ENCODE peak calls at places on chromosomes 3 and 15, in seven cellular contexts. Z, H, Q, O, L, G and S are unnamed samples.

GRCh38 chr3:170585937-170586310 is at the start of gene SLC7A14:
- DNase-seq in H (no peak), L (peak; percentile 84), Z (peak; percentile 69), G (no peak), Q (no peak), O (no peak), S (peak; percentile 75)

GRCh38 chr15:89587955-89588354 is 12.7 kb downstream of the TICRR start:
- DNase-seq in G (no peak), Q (no peak), Z (no peak), H (no peak), O (no peak), L (no peak), S (no peak)

GRCh38 chr3:168091299-168091852 is 4.3 kb downstream of the GOLIM4 start:
- DNase-seq in H (no peak), L (no peak), Q (no peak), O (no peak), Z (no peak), G (no peak), S (no peak)

GRCh38 chr3:148833223-148833622 is 5.6 kb downstream of the CPB1 start:
- DNase-seq in Q (no peak), O (no peak), H (no peak), G (no peak), L (no peak), Z (no peak), S (no peak)

GRCh38 chr15:78830514-78831228 is 19.4 kb upstream of the ADAMTS7 start:
- DNase-seq in Q (no peak), Z (no peak), G (no peak), L (no peak), H (no peak), O (no peak), S (peak; percentile 74)

GRCh38 chr3:195195321-195196209 is 75.4 kb downstream of the XXYLT1 start:
- DNase-seq in H (no peak), G (no peak), Q (no peak), L (no peak), O (no peak), Z (peak; percentile 64), S (peak; percentile 78)

GRCh38 chr3:171831936-171832335 is 11.2 kb upstream of the TMEM212 start:
- DNase-seq in H (no peak), Q (no peak), L (no peak), O (no peak), Z (no peak), G (no peak), S (no peak)

GRCh38 chr3:170961616-170962400 is 53.4 kb upstream of the EIF5A2 start:
- DNase-seq in L (no peak), Z (no peak), O (no peak), Q (peak; percentile 50), H (peak; percentile 15), G (no peak), S (peak; percentile 53)

GRCh38 chr3:53238881-53239280 is 16.9 kb downstream of the TKT start:
- DNase-seq in L (no peak), H (no peak), Q (no peak), G (no peak), Z (no peak), O (no peak), S (no peak)

GRCh38 chr3:142724682-142725351 is 983 bp downstream of the TRPC1 start:
- DNase-seq in O (peak; percentile 35), H (peak; percentile 63), G (peak; percentile 29), L (peak; percentile 61), Q (peak; percentile 55), Z (peak; percentile 40), S (peak; percentile 92)

GRCh38 chr3:29169456-29169855 is 111.4 kb upstream of the RBMS3 start:
- DNase-seq in O (no peak), Q (no peak), G (no peak), Z (no peak), H (no peak), L (peak; percentile 80), S (no peak)

GRCh38 chr3:47512416-47513124 is 942 bp downstream of the ELP6 start:
- DNase-seq in Z (no peak), G (no peak), H (peak; percentile 7), Q (no peak), L (peak; percentile 16), O (no peak), S (peak; percentile 45)

GRCh38 chr3:189171707-189172106 is at the start of gene TPRG1:
- DNase-seq in O (no peak), L (no peak), Z (no peak), Q (no peak), G (no peak), H (no peak), S (peak; percentile 1)

DNA sequence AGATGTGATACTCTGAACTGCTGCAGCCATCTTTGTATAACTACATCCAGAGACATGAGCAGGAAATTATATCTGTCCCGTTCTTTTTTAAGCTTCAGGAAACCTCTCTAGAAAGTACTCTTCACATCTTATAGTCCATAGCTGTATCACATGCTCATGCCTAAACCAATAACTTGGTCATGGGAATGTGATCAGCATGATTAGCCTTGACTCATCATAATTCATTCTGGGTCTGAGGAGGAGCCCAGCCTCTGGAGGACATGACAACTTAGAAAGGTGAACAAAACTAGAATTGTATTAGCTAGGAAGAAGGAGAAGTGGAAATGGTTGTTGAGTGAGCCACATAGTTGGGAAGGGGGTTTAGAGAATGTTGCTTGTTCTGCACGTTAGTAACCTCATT is 12.9 kb downstream of the PPM1L start:
- DNase-seq in H (no peak), L (no peak), Z (no peak), G (no peak), Q (no peak), O (no peak), S (no peak)
- TF ChIP-seq CTCF in H (no peak), L (no peak), Z (no peak), G (no peak), Q (no peak), O (no peak), S (no peak)

GRCh38 chr15:65869127-65869953 is at the start of gene RAB11A:
- DNase-seq in Q (peak; percentile 97), G (peak; percentile 95), L (peak; percentile 99), O (peak; percentile 98), Z (peak; percentile 97), H (peak; percentile 91), S (peak; percentile 97)
- TF ChIP-seq CTCF in Q (peak; percentile 19), G (peak; percentile 15), L (peak; percentile 37), O (peak; percentile 48), Z (peak; percentile 58), H (peak; percentile 27), S (peak; percentile 10)

DNA sequence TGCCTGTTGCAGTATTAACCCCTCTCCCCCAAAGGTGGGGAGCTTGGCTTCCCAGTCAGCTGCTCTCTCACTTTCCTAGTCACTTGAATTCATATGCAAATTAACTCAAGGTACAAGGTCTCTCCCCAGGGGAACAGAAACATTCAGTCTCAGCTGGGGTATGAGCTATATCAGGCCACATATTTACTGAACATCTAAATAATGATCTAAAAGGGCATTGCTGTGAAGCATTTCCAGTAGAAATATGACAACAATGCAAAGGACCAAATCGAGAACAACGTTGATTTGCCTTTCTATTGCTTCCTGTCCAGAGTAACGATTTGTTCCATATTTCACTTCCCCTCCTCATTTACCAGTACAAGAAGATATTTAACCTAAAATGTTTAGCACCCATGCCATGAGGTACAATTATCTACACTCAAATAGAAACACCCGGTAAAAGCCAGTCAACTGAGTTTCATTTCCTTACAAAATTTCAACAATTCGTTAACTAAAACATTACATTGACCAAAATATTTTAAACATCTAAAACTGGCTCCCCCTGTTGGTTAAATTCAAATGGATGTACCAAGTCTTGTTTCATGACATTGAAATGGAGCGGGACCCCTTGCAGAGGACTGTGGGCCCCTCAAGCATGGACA is 36.5 kb upstream of the KLHL6 start:
- DNase-seq in H (no peak), G (no peak), Z (no peak), L (no peak), Q (no peak), O (no peak), S (peak; percentile 58)
- TF ChIP-seq CTCF in H (peak; percentile 22), G (peak; percentile 7), Z (no peak), L (peak; percentile 37), Q (no peak), O (peak; percentile 35), S (peak; percentile 45)

GRCh38 chr3:9727041-9727595 is 4.4 kb upstream of the BRPF1 start:
- DNase-seq in Q (peak; percentile 15), G (no peak), H (peak; percentile 51), O (no peak), Z (no peak), L (peak; percentile 36), S (peak; percentile 93)
- TF ChIP-seq CTCF in Q (peak; percentile 47), G (no peak), H (peak; percentile 75), O (peak; percentile 26), Z (peak; percentile 16), L (peak; percentile 67), S (peak; percentile 93)